ENCODE peak calls at places on chromosomes 13 and 19, in six cellular contexts. One of them, this sample, is unnamed.

GRCh38 chr19:57675881-57676280 is 5.9 kb upstream of the ZNF551 start:
- DNase-seq in NCI-H748 treated with DMSO at 0.1 percent for 48 hours: no peak
- DNase-seq in NCI-H524: no peak
- DNase-seq in naive B cell: no peak
- DNase-seq in fibroblast of gingiva: peak; percentile 55
- DNase-seq in stimulated activated CD4-positive, alpha-beta T cell treated with anti-CD3 and anti-CD28 coated beads, Interleukin-1b, Interleukin-23, amount 100 ng/mL, for 24 hours: no peak
- DNase-seq in this sample: no peak

GRCh38 chr13:107650081-107650701 is 565.1 kb downstream of the LIG4 start:
- DNase-seq in naive B cell: no peak
- DNase-seq in fibroblast of gingiva: peak; percentile 38
- DNase-seq in NCI-H524: no peak
- DNase-seq in NCI-H748 treated with DMSO at 0.1 percent for 48 hours: peak; percentile 33
- DNase-seq in stimulated activated CD4-positive, alpha-beta T cell treated with anti-CD3 and anti-CD28 coated beads, Interleukin-1b, Interleukin-23, amount 100 ng/mL, for 24 hours: no peak
- DNase-seq in this sample: peak; percentile 10

GRCh38 chr19:55250262-55251036 is 8.4 kb downstream of the PPP6R1 start:
- DNase-seq in stimulated activated CD4-positive, alpha-beta T cell treated with anti-CD3 and anti-CD28 coated beads, Interleukin-1b, Interleukin-23, amount 100 ng/mL, for 24 hours: no peak
- DNase-seq in NCI-H524: no peak
- DNase-seq in fibroblast of gingiva: no peak
- DNase-seq in NCI-H748 treated with DMSO at 0.1 percent for 48 hours: no peak
- DNase-seq in naive B cell: no peak
- DNase-seq in this sample: no peak

GRCh38 chr19:4972509-4973230 is 3.8 kb downstream of the KDM4B start:
- DNase-seq in NCI-H748 treated with DMSO at 0.1 percent for 48 hours: no peak
- DNase-seq in fibroblast of gingiva: peak; percentile 59
- DNase-seq in NCI-H524: no peak
- DNase-seq in naive B cell: no peak
- DNase-seq in stimulated activated CD4-positive, alpha-beta T cell treated with anti-CD3 and anti-CD28 coated beads, Interleukin-1b, Interleukin-23, amount 100 ng/mL, for 24 hours: no peak
- DNase-seq in this sample: no peak

GRCh38 chr19:34319230-34319585 is 45.8 kb upstream of the GPI start:
- DNase-seq in NCI-H748 treated with DMSO at 0.1 percent for 48 hours: no peak
- DNase-seq in stimulated activated CD4-positive, alpha-beta T cell treated with anti-CD3 and anti-CD28 coated beads, Interleukin-1b, Interleukin-23, amount 100 ng/mL, for 24 hours: no peak
- DNase-seq in fibroblast of gingiva: no peak
- DNase-seq in NCI-H524: no peak
- DNase-seq in naive B cell: no peak
- DNase-seq in this sample: no peak

GRCh38 chr19:30719991-30720329 is 347.8 kb downstream of the ZNF536 start:
- DNase-seq in NCI-H524: no peak
- DNase-seq in stimulated activated CD4-positive, alpha-beta T cell treated with anti-CD3 and anti-CD28 coated beads, Interleukin-1b, Interleukin-23, amount 100 ng/mL, for 24 hours: no peak
- DNase-seq in fibroblast of gingiva: no peak
- DNase-seq in NCI-H748 treated with DMSO at 0.1 percent for 48 hours: no peak
- DNase-seq in naive B cell: no peak
- DNase-seq in this sample: no peak

GRCh38 chr19:28294395-28294794 is 918.6 kb downstream of the UQCRFS1 start:
- DNase-seq in naive B cell: no peak
- DNase-seq in NCI-H748 treated with DMSO at 0.1 percent for 48 hours: no peak
- DNase-seq in NCI-H524: no peak
- DNase-seq in fibroblast of gingiva: peak; percentile 33
- DNase-seq in stimulated activated CD4-positive, alpha-beta T cell treated with anti-CD3 and anti-CD28 coated beads, Interleukin-1b, Interleukin-23, amount 100 ng/mL, for 24 hours: no peak
- DNase-seq in this sample: no peak

GRCh38 chr19:53865523-53865917 is 2.2 kb upstream of the MYADM start:
- DNase-seq in stimulated activated CD4-positive, alpha-beta T cell treated with anti-CD3 and anti-CD28 coated beads, Interleukin-1b, Interleukin-23, amount 100 ng/mL, for 24 hours: no peak
- DNase-seq in NCI-H524: no peak
- DNase-seq in fibroblast of gingiva: no peak
- DNase-seq in NCI-H748 treated with DMSO at 0.1 percent for 48 hours: no peak
- DNase-seq in naive B cell: no peak
- DNase-seq in this sample: no peak

GRCh38 chr19:56271096-56271495 is 1.5 kb upstream of the EDDM13 start:
- DNase-seq in NCI-H524: no peak
- DNase-seq in stimulated activated CD4-positive, alpha-beta T cell treated with anti-CD3 and anti-CD28 coated beads, Interleukin-1b, Interleukin-23, amount 100 ng/mL, for 24 hours: no peak
- DNase-seq in fibroblast of gingiva: no peak
- DNase-seq in naive B cell: no peak
- DNase-seq in NCI-H748 treated with DMSO at 0.1 percent for 48 hours: no peak
- DNase-seq in this sample: no peak

GRCh38 chr19:4676955-4677731 is 7.0 kb upstream of the MYDGF start:
- DNase-seq in NCI-H748 treated with DMSO at 0.1 percent for 48 hours: no peak
- DNase-seq in stimulated activated CD4-positive, alpha-beta T cell treated with anti-CD3 and anti-CD28 coated beads, Interleukin-1b, Interleukin-23, amount 100 ng/mL, for 24 hours: no peak
- DNase-seq in NCI-H524: peak; percentile 89
- DNase-seq in naive B cell: no peak
- DNase-seq in fibroblast of gingiva: peak; percentile 38
- DNase-seq in this sample: no peak

GRCh38 chr19:2603320-2603719 is 99.2 kb downstream of the GNG7 start:
- DNase-seq in fibroblast of gingiva: peak; percentile 92
- DNase-seq in naive B cell: no peak
- DNase-seq in stimulated activated CD4-positive, alpha-beta T cell treated with anti-CD3 and anti-CD28 coated beads, Interleukin-1b, Interleukin-23, amount 100 ng/mL, for 24 hours: no peak
- DNase-seq in NCI-H524: no peak
- DNase-seq in NCI-H748 treated with DMSO at 0.1 percent for 48 hours: no peak
- DNase-seq in this sample: no peak

GRCh38 chr19:58305932-58306323 is 751 bp downstream of the ERVK3-1 start:
- DNase-seq in NCI-H748 treated with DMSO at 0.1 percent for 48 hours: no peak
- DNase-seq in naive B cell: no peak
- DNase-seq in stimulated activated CD4-positive, alpha-beta T cell treated with anti-CD3 and anti-CD28 coated beads, Interleukin-1b, Interleukin-23, amount 100 ng/mL, for 24 hours: no peak
- DNase-seq in fibroblast of gingiva: no peak
- DNase-seq in NCI-H524: no peak
- DNase-seq in this sample: no peak

This sample was measured in activated T-helper 2 cell treated with anti-CD3 and anti-CD28 coated beads, Interferon-gamma antibody, Interleukin-2, Interleukin-4, amounts not matched to agents 10 μg/mL and 5 μg/mL and 100 μg/mL, durations not matched to agents 14 hours and 24 hours and 36 hours.